ENCODE peak calls at places on chromosomes 4 and X, in six cellular contexts. One of them, this sample, is unnamed.

GRCh38 chr4:7892212-7893019 is 47.2 kb downstream of the AFAP1 start:
- DNase-seq in astrocyte of the spinal cord: peak
- DNase-seq in A549: peak
- DNase-seq in GM12865: no peak
- DNase-seq in CD8-positive, alpha-beta T cell: no peak
- DNase-seq in esophagus squamous epithelium: no peak
- DNase-seq in this sample: no peak

GRCh38 chr4:40515398-40516293 is 114.0 kb downstream of the RBM47 start:
- DNase-seq in GM12865: peak
- DNase-seq in CD8-positive, alpha-beta T cell: no peak
- DNase-seq in A549: peak
- DNase-seq in astrocyte of the spinal cord: no peak
- DNase-seq in esophagus squamous epithelium: no peak
- DNase-seq in this sample: no peak

GRCh38 chr4:16439003-16439402 is 212.7 kb upstream of the TAPT1 start:
- DNase-seq in GM12865: no peak
- DNase-seq in A549: no peak
- DNase-seq in astrocyte of the spinal cord: no peak
- DNase-seq in esophagus squamous epithelium: no peak
- DNase-seq in CD8-positive, alpha-beta T cell: no peak
- DNase-seq in this sample: no peak

GRCh38 chrX:142238536-142238935 is 33.4 kb upstream of the MAGEC2 start:
- DNase-seq in A549: no peak
- DNase-seq in GM12865: no peak
- DNase-seq in astrocyte of the spinal cord: no peak
- DNase-seq in CD8-positive, alpha-beta T cell: no peak
- DNase-seq in esophagus squamous epithelium: no peak
- DNase-seq in this sample: no peak

GRCh38 chr4:54085284-54085683 is 14.7 kb upstream of the GSX2 start:
- DNase-seq in astrocyte of the spinal cord: peak
- DNase-seq in CD8-positive, alpha-beta T cell: no peak
- DNase-seq in GM12865: no peak
- DNase-seq in esophagus squamous epithelium: no peak
- DNase-seq in A549: peak
- DNase-seq in this sample: no peak

GRCh38 chr4:110865611-110866254 is 242.9 kb upstream of the PITX2 start:
- DNase-seq in CD8-positive, alpha-beta T cell: no peak
- DNase-seq in astrocyte of the spinal cord: peak
- DNase-seq in esophagus squamous epithelium: no peak
- DNase-seq in A549: no peak
- DNase-seq in GM12865: no peak
- DNase-seq in this sample: no peak

GRCh38 chr4:115973768-115974167 is 860.3 kb upstream of the NDST4 start:
- DNase-seq in astrocyte of the spinal cord: no peak
- DNase-seq in esophagus squamous epithelium: no peak
- DNase-seq in A549: no peak
- DNase-seq in GM12865: no peak
- DNase-seq in CD8-positive, alpha-beta T cell: no peak
- DNase-seq in this sample: no peak

GRCh38 chrX:155065035-155065734 is 5.8 kb downstream of the CMC4 start:
- DNase-seq in CD8-positive, alpha-beta T cell: no peak
- DNase-seq in GM12865: no peak
- DNase-seq in esophagus squamous epithelium: no peak
- DNase-seq in astrocyte of the spinal cord: peak
- DNase-seq in A549: no peak
- DNase-seq in this sample: no peak

GRCh38 chr4:16337936-16338335 is 111.7 kb upstream of the TAPT1 start:
- DNase-seq in GM12865: no peak
- DNase-seq in esophagus squamous epithelium: no peak
- DNase-seq in CD8-positive, alpha-beta T cell: no peak
- DNase-seq in A549: no peak
- DNase-seq in astrocyte of the spinal cord: peak
- DNase-seq in this sample: no peak

GRCh38 chrX:1581132-1581531 is 10.3 kb upstream of the AKAP17A start:
- DNase-seq in GM12865: peak
- DNase-seq in A549: peak
- DNase-seq in CD8-positive, alpha-beta T cell: peak
- DNase-seq in esophagus squamous epithelium: no peak
- DNase-seq in astrocyte of the spinal cord: peak
- DNase-seq in this sample: no peak

GRCh38 chr4:186307497-186307896 is 41.5 kb downstream of the F11 start:
- DNase-seq in GM12865: no peak
- DNase-seq in esophagus squamous epithelium: no peak
- DNase-seq in CD8-positive, alpha-beta T cell: no peak
- DNase-seq in A549: no peak
- DNase-seq in astrocyte of the spinal cord: no peak
- DNase-seq in this sample: no peak

GRCh38 chr4:74921490-74921889 is 11.4 kb upstream of the PARM1 start:
- DNase-seq in GM12865: no peak
- DNase-seq in CD8-positive, alpha-beta T cell: no peak
- DNase-seq in esophagus squamous epithelium: no peak
- DNase-seq in A549: no peak
- DNase-seq in astrocyte of the spinal cord: no peak
- DNase-seq in this sample: no peak

GRCh38 chr4:159048166-159048886 is 54.6 kb upstream of the RAPGEF2 start:
- DNase-seq in A549: peak
- DNase-seq in CD8-positive, alpha-beta T cell: no peak
- DNase-seq in astrocyte of the spinal cord: peak
- DNase-seq in esophagus squamous epithelium: no peak
- DNase-seq in GM12865: no peak
- DNase-seq in this sample: no peak

GRCh38 chrX:137568741-137569469 is 3.0 kb downstream of the ZIC3 start:
- DNase-seq in GM12865: no peak
- DNase-seq in CD8-positive, alpha-beta T cell: no peak
- DNase-seq in esophagus squamous epithelium: no peak
- DNase-seq in A549: no peak
- DNase-seq in astrocyte of the spinal cord: peak
- DNase-seq in this sample: no peak

GRCh38 chrX:108312938-108313337 is 125.3 kb downstream of the COL4A6 start:
- DNase-seq in astrocyte of the spinal cord: peak
- DNase-seq in A549: peak
- DNase-seq in GM12865: no peak
- DNase-seq in CD8-positive, alpha-beta T cell: no peak
- DNase-seq in esophagus squamous epithelium: no peak
- DNase-seq in this sample: no peak

GRCh38 chr4:85510632-85510984 is 35.7 kb downstream of the ARHGAP24 start:
- DNase-seq in esophagus squamous epithelium: no peak
- DNase-seq in GM12865: no peak
- DNase-seq in A549: no peak
- DNase-seq in CD8-positive, alpha-beta T cell: no peak
- DNase-seq in astrocyte of the spinal cord: no peak
- DNase-seq in this sample: no peak

GRCh38 chr4:1081689-1082040 is 31.7 kb downstream of the RNF212 start:
- DNase-seq in esophagus squamous epithelium: no peak
- DNase-seq in A549: peak
- DNase-seq in GM12865: no peak
- DNase-seq in CD8-positive, alpha-beta T cell: no peak
- DNase-seq in astrocyte of the spinal cord: peak
- DNase-seq in this sample: peak

GRCh38 chrX:148577711-148578110 is 77.3 kb downstream of the AFF2 start:
- DNase-seq in CD8-positive, alpha-beta T cell: no peak
- DNase-seq in esophagus squamous epithelium: no peak
- DNase-seq in A549: no peak
- DNase-seq in astrocyte of the spinal cord: no peak
- DNase-seq in GM12865: no peak
- DNase-seq in this sample: no peak

GRCh38 chr4:4930677-4931076 is 71.2 kb downstream of the MSX1 start:
- DNase-seq in GM12865: no peak
- DNase-seq in esophagus squamous epithelium: no peak
- DNase-seq in A549: no peak
- DNase-seq in CD8-positive, alpha-beta T cell: no peak
- DNase-seq in astrocyte of the spinal cord: no peak
- DNase-seq in this sample: no peak

GRCh38 chrX:68829594-68830485 is 1.0 kb downstream of the EFNB1 start:
- DNase-seq in esophagus squamous epithelium: no peak
- DNase-seq in CD8-positive, alpha-beta T cell: no peak
- DNase-seq in astrocyte of the spinal cord: peak
- DNase-seq in GM12865: no peak
- DNase-seq in A549: peak
- DNase-seq in this sample: no peak

GRCh38 chr4:77149789-77150188 is 7.2 kb upstream of the CCNG2 start:
- DNase-seq in GM12865: no peak
- DNase-seq in CD8-positive, alpha-beta T cell: no peak
- DNase-seq in A549: no peak
- DNase-seq in esophagus squamous epithelium: no peak
- DNase-seq in astrocyte of the spinal cord: no peak
- DNase-seq in this sample: no peak

GRCh38 chrX:12701625-12702024 is 89.6 kb upstream of the PRPS2 start:
- DNase-seq in A549: peak
- DNase-seq in esophagus squamous epithelium: no peak
- DNase-seq in GM12865: peak
- DNase-seq in CD8-positive, alpha-beta T cell: no peak
- DNase-seq in astrocyte of the spinal cord: peak
- DNase-seq in this sample: no peak

GRCh38 chr4:90503677-90504076 is 376.5 kb downstream of the CCSER1 start:
- DNase-seq in A549: no peak
- DNase-seq in CD8-positive, alpha-beta T cell: no peak
- DNase-seq in esophagus squamous epithelium: no peak
- DNase-seq in GM12865: no peak
- DNase-seq in astrocyte of the spinal cord: no peak
- DNase-seq in this sample: no peak

GRCh38 chr4:72900952-72901351 is 168.6 kb downstream of the COX18 start:
- DNase-seq in esophagus squamous epithelium: no peak
- DNase-seq in A549: no peak
- DNase-seq in CD8-positive, alpha-beta T cell: no peak
- DNase-seq in GM12865: no peak
- DNase-seq in astrocyte of the spinal cord: no peak
- DNase-seq in this sample: no peak

GRCh38 chr4:47427936-47428335 is 35.6 kb downstream of the COMMD8 start:
- DNase-seq in esophagus squamous epithelium: no peak
- DNase-seq in GM12865: no peak
- DNase-seq in CD8-positive, alpha-beta T cell: no peak
- DNase-seq in A549: no peak
- DNase-seq in astrocyte of the spinal cord: no peak
- DNase-seq in this sample: no peak

GRCh38 chr4:109676886-109677285 is 26.4 kb downstream of the CASP6 start:
- DNase-seq in GM12865: no peak
- DNase-seq in esophagus squamous epithelium: no peak
- DNase-seq in CD8-positive, alpha-beta T cell: no peak
- DNase-seq in A549: no peak
- DNase-seq in astrocyte of the spinal cord: no peak
- DNase-seq in this sample: no peak
- TF ChIP-seq CTCF in GM12865: no peak
- TF ChIP-seq CTCF in esophagus squamous epithelium: peak
- TF ChIP-seq CTCF in CD8-positive, alpha-beta T cell: no peak
- TF ChIP-seq CTCF in A549: no peak
- TF ChIP-seq CTCF in astrocyte of the spinal cord: no peak
- TF ChIP-seq CTCF in this sample: no peak

GRCh38 chrX:15056044-15056443 is 182.8 kb downstream of the MOSPD2 start:
- DNase-seq in A549: no peak
- DNase-seq in GM12865: no peak
- DNase-seq in astrocyte of the spinal cord: no peak
- DNase-seq in CD8-positive, alpha-beta T cell: no peak
- DNase-seq in esophagus squamous epithelium: no peak
- DNase-seq in this sample: no peak

GRCh38 chrX:15055146-15055930 is 182.1 kb downstream of the MOSPD2 start:
- DNase-seq in GM12865: no peak
- DNase-seq in astrocyte of the spinal cord: peak
- DNase-seq in A549: no peak
- DNase-seq in esophagus squamous epithelium: no peak
- DNase-seq in CD8-positive, alpha-beta T cell: no peak
- DNase-seq in this sample: no peak

DNA sequence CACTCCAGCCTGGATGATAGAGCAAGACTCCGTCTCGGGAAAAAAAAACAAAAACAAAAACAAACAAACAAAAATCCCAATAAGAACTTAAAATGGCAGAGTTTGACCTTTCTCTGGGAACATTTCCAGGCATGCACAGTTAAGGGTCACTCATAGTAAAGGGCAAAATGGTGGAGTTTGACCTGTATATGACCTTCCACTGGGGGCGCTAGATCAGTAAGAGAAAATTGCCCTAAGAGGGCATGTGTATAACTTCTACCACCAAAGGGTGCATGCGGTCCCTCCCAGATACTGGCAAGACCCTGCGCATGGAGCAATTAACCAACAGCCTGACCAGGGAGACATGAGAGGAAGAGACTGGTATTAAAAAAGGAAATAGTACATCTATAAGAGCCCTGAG is 177.2 kb downstream of the MOSPD2 start:
- DNase-seq in esophagus squamous epithelium: no peak
- DNase-seq in astrocyte of the spinal cord: no peak
- DNase-seq in GM12865: no peak
- DNase-seq in CD8-positive, alpha-beta T cell: no peak
- DNase-seq in A549: peak
- DNase-seq in this sample: no peak
- TF ChIP-seq CTCF in esophagus squamous epithelium: no peak
- TF ChIP-seq CTCF in astrocyte of the spinal cord: no peak
- TF ChIP-seq CTCF in GM12865: no peak
- TF ChIP-seq CTCF in CD8-positive, alpha-beta T cell: no peak
- TF ChIP-seq CTCF in A549: no peak
- TF ChIP-seq CTCF in this sample: no peak

GRCh38 chr4:2792711-2793577 is at the start of gene SH3BP2:
- DNase-seq in CD8-positive, alpha-beta T cell: no peak
- DNase-seq in esophagus squamous epithelium: no peak
- DNase-seq in A549: peak
- DNase-seq in GM12865: peak
- DNase-seq in astrocyte of the spinal cord: peak
- DNase-seq in this sample: peak
- TF ChIP-seq CTCF in CD8-positive, alpha-beta T cell: no peak
- TF ChIP-seq CTCF in esophagus squamous epithelium: no peak
- TF ChIP-seq CTCF in A549: no peak
- TF ChIP-seq CTCF in GM12865: no peak
- TF ChIP-seq CTCF in astrocyte of the spinal cord: no peak
- TF ChIP-seq CTCF in this sample: no peak

GRCh38 chr4:13109536-13109935 is 374.6 kb downstream of the RAB28 start:
- DNase-seq in astrocyte of the spinal cord: no peak
- DNase-seq in A549: no peak
- DNase-seq in GM12865: no peak
- DNase-seq in esophagus squamous epithelium: no peak
- DNase-seq in CD8-positive, alpha-beta T cell: no peak
- DNase-seq in this sample: no peak

GRCh38 chr4:13103382-13104015 is 380.6 kb downstream of the RAB28 start:
- DNase-seq in GM12865: peak
- DNase-seq in esophagus squamous epithelium: no peak
- DNase-seq in CD8-positive, alpha-beta T cell: no peak
- DNase-seq in A549: no peak
- DNase-seq in astrocyte of the spinal cord: no peak
- DNase-seq in this sample: no peak

GRCh38 chr4:13112030-13112429 is 372.1 kb downstream of the RAB28 start:
- DNase-seq in GM12865: no peak
- DNase-seq in A549: no peak
- DNase-seq in astrocyte of the spinal cord: no peak
- DNase-seq in esophagus squamous epithelium: no peak
- DNase-seq in CD8-positive, alpha-beta T cell: no peak
- DNase-seq in this sample: no peak

GRCh38 chr4:13102344-13102743 is 381.8 kb downstream of the RAB28 start:
- DNase-seq in A549: no peak
- DNase-seq in GM12865: no peak
- DNase-seq in CD8-positive, alpha-beta T cell: no peak
- DNase-seq in astrocyte of the spinal cord: no peak
- DNase-seq in esophagus squamous epithelium: no peak
- DNase-seq in this sample: no peak

DNA sequence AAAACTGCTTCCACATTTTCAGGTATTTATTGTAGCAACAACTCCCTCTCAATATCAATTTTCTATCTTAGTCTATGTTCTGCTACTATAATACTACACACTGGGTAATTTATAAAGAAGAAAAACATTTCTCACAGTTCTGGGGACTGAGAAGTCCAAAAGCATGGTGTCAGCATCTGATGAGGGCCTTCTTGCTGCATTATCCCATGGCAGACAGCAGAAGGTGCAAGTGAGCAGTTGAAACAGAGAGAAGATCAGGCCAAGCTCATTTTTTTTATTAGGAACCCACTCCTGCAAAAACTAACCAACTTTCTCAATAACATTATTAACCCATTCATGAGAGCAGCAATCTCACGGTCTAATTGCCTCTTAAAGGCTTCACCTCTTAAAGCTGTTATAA is 376.0 kb downstream of the RAB28 start:
- DNase-seq in astrocyte of the spinal cord: no peak
- DNase-seq in GM12865: no peak
- DNase-seq in esophagus squamous epithelium: no peak
- DNase-seq in A549: no peak
- DNase-seq in CD8-positive, alpha-beta T cell: no peak
- DNase-seq in this sample: no peak
- TF ChIP-seq CTCF in astrocyte of the spinal cord: no peak
- TF ChIP-seq CTCF in GM12865: no peak
- TF ChIP-seq CTCF in esophagus squamous epithelium: no peak
- TF ChIP-seq CTCF in A549: no peak
- TF ChIP-seq CTCF in CD8-positive, alpha-beta T cell: no peak
- TF ChIP-seq CTCF in this sample: no peak

This sample was measured in CD14-positive monocyte.